ENCODE peak calls at places on chromosome 9, in six cellular contexts. T is CD4-positive, alpha-beta T cell; N is NCI-H460; C is neuronal stem cell; R is transverse colon; L is nucleus accumbens. S is an unnamed sample.

GRCh38 chr9:18877984-18878383 is 155.0 kb downstream of the SAXO1 start:
- DNase-seq in L (no peak), C (no peak), T (no peak), R (no peak), N (no peak), S (no peak)

GRCh38 chr9:109108318-109108717 is 11.4 kb downstream of the TMEM245 start:
- DNase-seq in N (no peak), T (no peak), L (no peak), R (no peak), C (no peak), S (no peak)

GRCh38 chr9:757246-757881 is 84.1 kb upstream of the DMRT1 start:
- DNase-seq in L (no peak), R (peak; percentile 23), T (no peak), C (peak; percentile 18), N (peak; percentile 29), S (no peak)

GRCh38 chr9:127308559-127309429 is 44.2 kb downstream of the GARNL3 start:
- DNase-seq in T (no peak), L (no peak), C (no peak), N (no peak), R (no peak), S (no peak)

GRCh38 chr9:126327016-126327749 is 554 bp downstream of the MVB12B start:
- DNase-seq in N (no peak), L (peak; percentile 58), C (no peak), T (no peak), R (no peak), S (no peak)

GRCh38 chr9:107732781-107733529 is 243.4 kb upstream of the KLF4 start:
- DNase-seq in T (no peak), R (no peak), N (no peak), C (no peak), L (no peak), S (peak; percentile 49)

GRCh38 chr9:6999788-7000187 is 242.0 kb downstream of the KDM4C start:
- DNase-seq in L (no peak), T (no peak), N (no peak), R (no peak), C (no peak), S (no peak)

GRCh38 chr9:70113403-70114022 is 69.9 kb downstream of the MAMDC2 start:
- DNase-seq in T (no peak), C (peak; percentile 29), L (no peak), R (peak; percentile 39), N (peak; percentile 55), S (peak; percentile 46)

GRCh38 chr9:4939118-4939561 is 45.9 kb upstream of the JAK2 start:
- DNase-seq in C (no peak), N (no peak), L (no peak), T (no peak), R (no peak), S (no peak)

GRCh38 chr9:4572184-4572826 is 82.0 kb downstream of the SLC1A1 start:
- DNase-seq in C (no peak), R (no peak), N (no peak), L (no peak), T (no peak), S (no peak)

GRCh38 chr9:111743275-111743674 is 51.5 kb downstream of the SHOC1 start:
- DNase-seq in C (no peak), T (no peak), R (no peak), L (no peak), N (peak; percentile 93), S (no peak)

GRCh38 chr9:115672477-115673316 is 480.9 kb upstream of the PAPPA start:
- DNase-seq in T (no peak), C (no peak), R (no peak), N (peak; percentile 82), L (no peak), S (no peak)

GRCh38 chr9:90546200-90546599 is 96.4 kb downstream of the DIRAS2 start:
- DNase-seq in C (peak; percentile 88), T (no peak), R (no peak), L (no peak), N (peak; percentile 13), S (no peak)

GRCh38 chr9:70093944-70094343 is 50.3 kb downstream of the MAMDC2 start:
- DNase-seq in T (no peak), R (no peak), L (no peak), N (no peak), C (no peak), S (no peak)

GRCh38 chr9:94490465-94490864 is 64.4 kb upstream of the PCAT7 start:
- DNase-seq in C (peak; percentile 17), R (no peak), N (no peak), L (no peak), T (no peak), S (no peak)

GRCh38 chr9:130549093-130549735 is 30.2 kb upstream of the FUBP3 start:
- DNase-seq in R (no peak), N (no peak), T (no peak), C (no peak), L (no peak), S (no peak)

GRCh38 chr9:115261656-115262081 is 143.7 kb upstream of the TNC start:
- DNase-seq in C (no peak), L (no peak), N (no peak), R (no peak), T (no peak), S (no peak)

GRCh38 chr9:111599092-111599947 is at the start of gene PTGR1:
- DNase-seq in L (peak; percentile 57), N (peak; percentile 82), T (no peak), C (peak; percentile 71), R (peak; percentile 80), S (peak; percentile 76)

GRCh38 chr9:12774861-12775367 is at the start of gene LURAP1L:
- DNase-seq in N (peak; percentile 52), R (peak; percentile 67), C (peak; percentile 49), L (no peak), T (no peak), S (peak; percentile 64)

GRCh38 chr9:19283108-19283710 is 52.7 kb downstream of the DENND4C start:
- DNase-seq in N (no peak), T (no peak), R (no peak), L (no peak), C (no peak), S (no peak)

GRCh38 chr9:105173306-105173705 is 71.1 kb upstream of the SLC44A1 start:
- DNase-seq in R (no peak), T (no peak), C (no peak), L (peak; percentile 33), N (no peak), S (no peak)